ENCODE peak calls at places on chromosomes 1 and 21, in four cellular contexts. L is K562, U is HepG2, H is HCT116. Z is an unnamed sample.

GRCh38 chr1:47438321-47439150 is 692 bp downstream of the FOXD2 start:
- DNase-seq in L (no peak), U (no peak), H (no peak), Z (no peak)

GRCh38 chr1:208550978-208551377 is 306.8 kb upstream of the PLXNA2 start:
- DNase-seq in H (no peak), L (no peak), U (no peak), Z (no peak)

GRCh38 chr1:25650219-25650576 is 33.6 kb downstream of the MAN1C1 start:
- DNase-seq in L (no peak), H (no peak), U (no peak), Z (no peak)

GRCh38 chr21:19553930-19554615 is 1150.5 kb upstream of the TMPRSS15 start:
- DNase-seq in H (no peak), U (no peak), L (no peak), Z (no peak)

GRCh38 chr1:103931891-103932290 is 182.2 kb downstream of the AMY1C start:
- DNase-seq in U (no peak), H (no peak), L (no peak), Z (no peak)

GRCh38 chr1:232303221-232303620 is 326.7 kb downstream of the SIPA1L2 start:
- DNase-seq in L (no peak), H (no peak), U (no peak), Z (no peak)

GRCh38 chr1:70922196-70922595 is 125.4 kb downstream of the PTGER3 start:
- DNase-seq in U (no peak), H (no peak), L (no peak), Z (no peak)

GRCh38 chr1:110148961-110149360 is 1.3 kb upstream of the SLC6A17 start:
- DNase-seq in L (peak), U (no peak), H (peak), Z (no peak)

GRCh38 chr21:31213787-31214186 is 130.3 kb downstream of the TIAM1 start:
- DNase-seq in L (no peak), H (no peak), U (no peak), Z (no peak)

GRCh38 chr1:173411835-173412742 is 65.0 kb upstream of the PRDX6 start:
- DNase-seq in U (no peak), L (no peak), H (no peak), Z (no peak)

GRCh38 chr21:39523398-39523797 is 71.6 kb downstream of the SH3BGR start:
- DNase-seq in L (no peak), H (no peak), U (no peak), Z (no peak)

GRCh38 chr21:32741336-32741735 is 13.5 kb upstream of the SYNJ1 start:
- DNase-seq in U (no peak), L (no peak), H (no peak), Z (no peak)

GRCh38 chr1:172352435-172352834 is 68.0 kb upstream of the C1orf105 start:
- DNase-seq in H (peak), U (no peak), L (no peak), Z (peak)

GRCh38 chr1:17119076-17119743 is at the start of gene PADI2:
- DNase-seq in L (peak), H (peak), U (no peak), Z (no peak)

GRCh38 chr1:150006881-150007401 is 3.6 kb downstream of the OTUD7B start:
- DNase-seq in H (no peak), U (no peak), L (peak), Z (no peak)

GRCh38 chr1:24762133-24762676 is 17.0 kb downstream of the CLIC4 start:
- DNase-seq in L (no peak), U (no peak), H (no peak), Z (no peak)

GRCh38 chr1:165551469-165551868 is 7.7 kb downstream of the LRRC52 start:
- DNase-seq in H (no peak), U (no peak), L (no peak), Z (no peak)

GRCh38 chr21:25005388-25005787 is 601.9 kb downstream of the MRPL39 start:
- DNase-seq in L (no peak), H (no peak), U (no peak), Z (no peak)

GRCh38 chr1:45205910-45206721 is at the start of gene ZSWIM5:
- DNase-seq in H (peak), U (peak), L (peak), Z (no peak)

GRCh38 chr1:32538887-32539583 is at the start of gene ZBTB8A:
- DNase-seq in H (peak), L (no peak), U (peak), Z (peak)

GRCh38 chr21:16424331-16424749 is 694.6 kb downstream of the USP25 start:
- DNase-seq in U (no peak), L (no peak), H (no peak), Z (no peak)

GRCh38 chr1:233326319-233326994 is 1.1 kb upstream of the MAP3K21 start:
- DNase-seq in H (no peak), U (no peak), L (no peak), Z (no peak)

GRCh38 chr1:36323636-36324321 is at the start of gene EVA1B:
- DNase-seq in H (no peak), U (peak), L (peak), Z (no peak)

GRCh38 chr1:61087574-61087973 is 5.2 kb downstream of the NFIA start:
- DNase-seq in L (no peak), H (no peak), U (no peak), Z (no peak)

GRCh38 chr1:78223417-78224215 is 177.8 kb downstream of the GIPC2 start:
- DNase-seq in U (no peak), L (no peak), H (no peak), Z (no peak)

GRCh38 chr1:89821322-89822108 is 683 bp downstream of the LRRC8D start:
- DNase-seq in H (no peak), U (peak), L (peak), Z (no peak)

GRCh38 chr21:31665397-31665796 is 5.9 kb downstream of the SOD1 start:
- DNase-seq in L (no peak), H (no peak), U (peak), Z (no peak)

GRCh38 chr1:5273280-5274003 is 619.0 kb downstream of the AJAP1 start:
- DNase-seq in L (no peak), H (no peak), U (no peak), Z (no peak)

GRCh38 chr1:2411801-2412394 is 466 bp downstream of the PEX10 start:
- DNase-seq in L (peak), U (no peak), H (no peak), Z (no peak)

GRCh38 chr1:150551784-150552691 is 2.8 kb downstream of the ADAMTSL4 start:
- DNase-seq in U (peak), H (no peak), L (peak), Z (no peak)

GRCh38 chr1:239363920-239364319 is 22.4 kb upstream of the CHRM3 start:
- DNase-seq in U (no peak), H (no peak), L (no peak), Z (no peak)

GRCh38 chr1:239357867-239358266 is 28.5 kb upstream of the CHRM3 start:
- DNase-seq in U (no peak), H (no peak), L (no peak), Z (no peak)

DNA sequence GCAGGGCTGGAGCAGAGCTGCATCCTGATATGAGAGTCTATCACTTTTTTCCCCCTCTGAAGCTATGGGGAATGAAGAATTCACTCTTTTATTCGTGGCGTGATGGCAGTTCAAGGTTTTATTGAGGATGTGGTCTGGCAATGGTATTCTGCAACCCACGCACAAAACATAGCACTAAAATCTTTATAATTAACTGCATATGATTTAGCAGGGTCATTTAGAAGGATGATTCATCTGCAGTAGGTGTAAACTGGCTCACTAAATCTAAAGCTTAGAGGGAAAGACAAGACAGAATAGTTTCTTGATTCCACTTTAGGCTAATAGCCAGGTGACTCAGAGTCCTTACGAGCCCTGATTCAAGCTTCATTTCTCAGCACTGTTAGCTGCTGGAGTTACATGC is 25.0 kb upstream of the CHRM3 start:
- DNase-seq in H (no peak), L (no peak), U (no peak), Z (peak)
- TF ChIP-seq TCF7L2 in H (no peak), L (no peak), U (no peak), Z (no peak)

DNA sequence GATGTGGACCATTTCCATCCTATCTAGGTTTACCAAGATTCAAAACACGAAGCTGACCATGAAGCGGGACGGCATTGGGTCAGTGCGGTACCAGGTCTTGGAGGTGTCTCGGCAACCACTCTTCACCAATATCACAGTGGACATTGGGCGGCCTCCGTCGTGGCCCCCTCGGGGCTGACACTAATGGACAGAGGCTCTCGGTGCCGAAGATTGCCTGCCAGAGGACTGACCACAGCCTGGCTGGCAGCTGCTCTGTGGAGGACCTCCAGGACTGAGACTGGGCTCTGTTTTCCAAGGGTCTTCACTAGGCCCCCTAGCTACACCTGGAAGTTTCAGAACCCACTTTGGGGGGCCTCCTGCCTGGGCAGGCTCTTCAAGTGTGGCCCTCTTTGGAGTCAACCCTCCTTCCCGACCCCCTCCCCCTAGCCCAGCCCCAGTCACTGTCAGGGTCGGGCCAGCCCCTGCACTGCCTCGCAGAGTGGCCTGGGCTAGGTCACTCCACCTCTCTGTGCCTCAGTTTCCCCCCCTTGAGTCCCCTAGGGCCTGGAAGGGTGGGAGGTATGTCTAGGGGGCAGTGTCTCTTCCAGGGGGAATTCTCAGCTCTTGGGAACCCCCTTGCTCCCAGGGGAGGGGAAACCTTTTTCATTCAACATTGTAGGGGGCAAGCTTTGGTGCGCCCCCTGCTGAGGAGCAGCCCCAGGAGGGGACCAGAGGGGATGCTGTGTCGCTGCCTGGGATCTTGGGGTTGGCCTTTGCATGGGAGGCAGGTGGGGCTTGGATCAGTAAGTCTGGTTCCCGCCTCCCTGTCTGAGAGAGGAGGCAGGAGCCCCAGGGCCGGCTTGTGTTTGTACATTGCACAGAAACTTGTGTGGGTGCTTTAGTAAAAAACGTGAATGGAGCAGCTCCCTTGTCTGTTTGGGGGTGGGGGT is 864 bp upstream of the CCDC24 start:
- DNase-seq in L (peak), U (no peak), H (no peak), Z (no peak)
- TF ChIP-seq TCF7L2 in L (no peak), U (no peak), H (no peak), Z (no peak)

DNA sequence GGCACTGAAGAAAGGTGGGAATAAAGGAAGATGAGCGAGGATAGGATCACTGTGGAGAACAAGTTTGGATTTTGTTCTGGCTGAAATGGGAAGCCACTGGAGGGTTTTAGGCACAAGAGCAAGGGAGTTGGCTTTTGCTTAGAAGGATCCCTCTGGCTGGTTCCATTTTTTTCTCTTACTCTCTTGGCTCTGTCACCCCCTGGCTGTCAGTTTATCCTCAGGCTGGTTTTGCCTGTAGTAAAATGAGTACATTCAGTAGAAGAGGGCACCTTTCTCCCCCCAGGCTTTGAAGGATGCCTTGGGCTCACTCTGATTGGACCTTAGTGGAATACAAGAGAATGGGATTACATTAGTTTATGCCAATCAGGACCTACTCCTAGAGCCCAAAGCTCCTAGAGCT is 17.1 kb downstream of the CACHD1 start:
- DNase-seq in L (no peak), U (no peak), H (no peak), Z (no peak)
- TF ChIP-seq TCF7L2 in L (no peak), U (no peak), H (no peak), Z (no peak)

GRCh38 chr1:170932236-170932635 is 3.1 kb upstream of the MROH9 start:
- DNase-seq in U (no peak), H (no peak), L (no peak), Z (no peak)

GRCh38 chr1:170931650-170932049 is 3.7 kb upstream of the MROH9 start:
- DNase-seq in L (no peak), H (no peak), U (no peak), Z (no peak)

GRCh38 chr1:170929835-170930554 is 5.3 kb upstream of the MROH9 start:
- DNase-seq in L (peak), U (peak), H (peak), Z (peak)

GRCh38 chr1:170929412-170929834 is 5.9 kb upstream of the MROH9 start:
- DNase-seq in L (no peak), H (no peak), U (no peak), Z (no peak)

GRCh38 chr1:170927955-170928850 is 7.1 kb upstream of the MROH9 start:
- DNase-seq in U (no peak), L (no peak), H (no peak), Z (no peak)
- TF ChIP-seq TCF7L2 in U (no peak), L (no peak), H (no peak), Z (no peak)

GRCh38 chr1:91120421-91120820 is 98.6 kb upstream of the ZNF644 start:
- DNase-seq in U (no peak), L (no peak), H (no peak), Z (no peak)
- TF ChIP-seq TCF7L2 in U (no peak), L (no peak), H (no peak), Z (no peak)

GRCh38 chr1:39452081-39452480 is 39.4 kb upstream of the BMP8A start:
- DNase-seq in U (no peak), L (no peak), H (no peak), Z (no peak)
- TF ChIP-seq TCF7L2 in U (no peak), L (no peak), H (no peak), Z (no peak)

DNA sequence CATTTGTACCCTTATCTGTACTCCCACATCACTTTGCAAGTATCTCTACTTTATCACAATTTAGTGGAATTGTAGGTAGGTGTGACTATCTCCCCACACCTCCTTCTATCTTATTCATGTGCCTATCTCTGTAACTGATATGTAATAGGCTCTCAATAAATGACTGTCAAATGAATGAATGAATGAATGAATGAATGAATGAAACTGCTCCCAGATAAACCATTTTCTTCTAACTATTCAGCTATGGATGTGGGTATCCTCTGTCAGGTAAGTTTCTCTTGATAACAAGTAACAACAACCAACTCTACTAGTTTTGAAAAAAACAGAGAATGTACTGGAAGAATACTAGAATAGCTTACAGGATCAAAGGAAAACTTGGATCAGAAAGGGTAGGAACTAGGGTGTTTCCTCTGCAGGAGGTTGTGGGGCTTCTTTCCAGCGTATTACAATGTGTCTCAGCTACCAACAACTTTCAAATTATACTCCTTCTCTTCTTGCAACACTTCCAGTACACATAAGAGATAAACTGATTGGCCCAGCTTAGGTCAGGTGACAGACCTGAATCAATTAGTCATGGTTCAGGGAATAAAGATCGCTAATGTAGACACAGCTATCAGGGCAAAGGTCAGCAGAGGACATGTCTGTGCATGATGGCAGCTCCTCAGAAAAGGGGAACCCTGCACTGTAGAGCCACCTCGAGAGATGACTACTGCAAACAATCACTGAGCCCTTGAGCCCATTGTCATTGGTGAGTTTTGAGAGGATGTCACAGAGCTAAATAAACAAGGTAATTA is 37.0 kb upstream of the PKN2 start:
- DNase-seq in U (peak), L (no peak), H (no peak), Z (no peak)
- TF ChIP-seq TCF7L2 in U (no peak), L (no peak), H (no peak), Z (no peak)

DNA sequence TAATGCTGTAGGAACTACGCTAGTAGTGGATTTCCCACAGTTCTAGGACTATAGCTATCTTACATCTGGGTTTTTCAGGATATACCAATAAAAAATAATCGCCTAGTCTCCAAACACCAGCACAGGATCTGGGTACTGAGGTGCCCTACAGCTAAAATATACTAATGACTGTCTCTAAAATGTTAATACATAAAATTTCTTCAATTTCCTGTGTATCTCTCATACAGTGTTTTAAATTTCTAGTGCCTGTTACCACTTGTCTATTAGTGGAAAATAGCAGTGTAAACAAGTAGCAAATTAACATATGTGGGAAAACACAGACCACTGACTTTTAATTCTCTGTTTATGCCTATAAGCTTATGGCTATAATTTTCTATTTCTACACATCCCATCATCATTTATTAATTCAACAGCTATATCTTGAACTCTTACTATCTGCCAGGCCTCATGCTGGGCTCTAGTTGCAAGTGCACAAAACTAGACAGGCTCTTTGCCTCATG is 16.1 kb upstream of the PTPN14 start:
- DNase-seq in U (no peak), H (no peak), L (no peak), Z (no peak)
- TF ChIP-seq TCF7L2 in U (no peak), H (no peak), L (no peak), Z (no peak)

GRCh38 chr1:12055259-12055658 is 7.8 kb upstream of the TNFRSF8 start:
- DNase-seq in U (no peak), L (no peak), H (no peak), Z (no peak)

GRCh38 chr1:12053752-12054548 is 9.2 kb upstream of the TNFRSF8 start:
- DNase-seq in U (no peak), L (no peak), H (no peak), Z (no peak)

GRCh38 chr1:12057940-12058687 is 5.0 kb upstream of the TNFRSF8 start:
- DNase-seq in H (no peak), U (no peak), L (no peak), Z (no peak)

GRCh38 chr1:12057382-12057781 is 5.7 kb upstream of the TNFRSF8 start:
- DNase-seq in U (no peak), H (no peak), L (no peak), Z (no peak)

DNA sequence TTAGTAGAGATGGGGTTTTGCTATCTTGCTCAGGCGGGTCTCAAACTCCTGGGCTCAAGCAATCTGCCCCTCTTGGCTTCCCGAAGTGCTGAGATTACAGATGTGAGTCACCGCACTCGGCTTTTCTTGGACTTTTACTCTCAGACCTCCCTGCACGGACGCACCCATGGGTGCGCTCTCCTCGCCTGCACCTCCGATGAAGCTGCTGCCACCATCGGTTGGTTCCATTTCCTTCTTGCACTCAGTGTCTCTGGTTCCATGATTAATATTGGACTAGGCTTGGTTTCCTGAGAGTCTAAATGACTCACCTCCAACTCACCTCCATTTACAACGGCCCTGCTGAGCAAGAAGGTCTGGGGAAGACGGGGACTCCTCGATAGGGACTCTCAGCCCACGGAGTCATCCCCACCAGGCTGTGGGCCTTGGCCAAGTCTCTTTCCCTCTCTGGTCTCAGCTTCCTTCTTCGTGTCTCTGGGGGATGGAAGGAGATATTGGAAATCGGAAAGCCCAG is 6.7 kb upstream of the TNFRSF8 start:
- DNase-seq in L (no peak), H (no peak), U (no peak), Z (no peak)
- TF ChIP-seq TCF7L2 in L (no peak), H (no peak), U (no peak), Z (no peak)

GRCh38 chr1:155086182-155086741 is 7.6 kb downstream of the EFNA3 start:
- DNase-seq in U (no peak), L (peak), H (no peak), Z (no peak)
- TF ChIP-seq TCF7L2 in U (no peak), L (no peak), H (no peak), Z (no peak)

Z was measured in Panc1.